ENCODE peak calls at places on chromosomes 2 and 18, in seven cellular contexts. One of them, this sample, is unnamed. For H3K4me1, the result is how much of the 10 kb centered on the place peaks cover.

GRCh38 chr2:204950695-204951094 is 405.4 kb downstream of the PARD3B start:
- DNase-seq in CD4-positive, alpha-beta memory T cell: no peak
- DNase-seq in BE2C: no peak
- DNase-seq in heart left ventricle: no peak
- DNase-seq in adipocyte: peak
- DNase-seq in ovary: no peak
- DNase-seq in SJSA1: peak
- DNase-seq in this sample: peak

GRCh38 chr2:220674033-220674432 is 898.1 kb downstream of the EPHA4 start:
- DNase-seq in heart left ventricle: no peak
- DNase-seq in ovary: no peak
- DNase-seq in adipocyte: no peak
- DNase-seq in BE2C: no peak
- DNase-seq in CD4-positive, alpha-beta memory T cell: no peak
- DNase-seq in SJSA1: no peak
- DNase-seq in this sample: no peak

GRCh38 chr2:196836440-196836839 is 27.3 kb upstream of the C2orf66 start:
- DNase-seq in CD4-positive, alpha-beta memory T cell: no peak
- DNase-seq in ovary: no peak
- DNase-seq in BE2C: no peak
- DNase-seq in heart left ventricle: no peak
- DNase-seq in SJSA1: no peak
- DNase-seq in adipocyte: peak
- DNase-seq in this sample: no peak

GRCh38 chr18:76979906-76980305 is 152.7 kb downstream of the MBP start:
- DNase-seq in SJSA1: no peak
- DNase-seq in BE2C: no peak
- DNase-seq in adipocyte: no peak
- DNase-seq in heart left ventricle: no peak
- DNase-seq in CD4-positive, alpha-beta memory T cell: no peak
- DNase-seq in ovary: no peak
- DNase-seq in this sample: no peak

GRCh38 chr2:24454258-24454657 is 36.8 kb upstream of the NCOA1 start:
- DNase-seq in heart left ventricle: no peak
- DNase-seq in ovary: no peak
- DNase-seq in SJSA1: peak
- DNase-seq in adipocyte: peak
- DNase-seq in BE2C: no peak
- DNase-seq in CD4-positive, alpha-beta memory T cell: no peak
- DNase-seq in this sample: no peak

GRCh38 chr2:44777542-44777941 is 164.0 kb upstream of the SIX3 start:
- DNase-seq in SJSA1: no peak
- DNase-seq in adipocyte: peak
- DNase-seq in ovary: no peak
- DNase-seq in CD4-positive, alpha-beta memory T cell: no peak
- DNase-seq in BE2C: no peak
- DNase-seq in heart left ventricle: no peak
- DNase-seq in this sample: peak

GRCh38 chr18:6056171-6056932 is 161.0 kb upstream of the TMEM200C start:
- DNase-seq in adipocyte: peak
- DNase-seq in CD4-positive, alpha-beta memory T cell: no peak
- DNase-seq in BE2C: no peak
- DNase-seq in SJSA1: peak
- DNase-seq in heart left ventricle: no peak
- DNase-seq in ovary: no peak
- DNase-seq in this sample: peak

GRCh38 chr2:190927257-190927656 is 46.6 kb downstream of the GLS start:
- DNase-seq in adipocyte: peak
- DNase-seq in SJSA1: no peak
- DNase-seq in heart left ventricle: no peak
- DNase-seq in CD4-positive, alpha-beta memory T cell: no peak
- DNase-seq in BE2C: no peak
- DNase-seq in ovary: no peak
- DNase-seq in this sample: peak

GRCh38 chr2:236744316-236745105 is 174.9 kb downstream of the ACKR3 start:
- DNase-seq in heart left ventricle: no peak
- DNase-seq in BE2C: no peak
- DNase-seq in SJSA1: peak
- DNase-seq in adipocyte: peak
- DNase-seq in ovary: no peak
- DNase-seq in CD4-positive, alpha-beta memory T cell: no peak
- DNase-seq in this sample: peak

GRCh38 chr2:30267161-30267568 is 35.8 kb downstream of the LBH start:
- DNase-seq in ovary: no peak
- DNase-seq in BE2C: no peak
- DNase-seq in heart left ventricle: no peak
- DNase-seq in adipocyte: no peak
- DNase-seq in CD4-positive, alpha-beta memory T cell: peak
- DNase-seq in SJSA1: no peak
- DNase-seq in this sample: no peak

GRCh38 chr2:176074919-176075425 is 8.8 kb downstream of the EVX2 start:
- DNase-seq in BE2C: no peak
- DNase-seq in CD4-positive, alpha-beta memory T cell: no peak
- DNase-seq in adipocyte: no peak
- DNase-seq in ovary: no peak
- DNase-seq in heart left ventricle: no peak
- DNase-seq in SJSA1: no peak
- DNase-seq in this sample: no peak

GRCh38 chr2:74020717-74021406 is 36.2 kb downstream of the TET3 start:
- DNase-seq in heart left ventricle: no peak
- DNase-seq in CD4-positive, alpha-beta memory T cell: no peak
- DNase-seq in ovary: no peak
- DNase-seq in BE2C: peak
- DNase-seq in SJSA1: no peak
- DNase-seq in adipocyte: no peak
- DNase-seq in this sample: no peak
- H3K4me1 ChIP-seq in heart left ventricle: under half
- H3K4me1 ChIP-seq in CD4-positive, alpha-beta memory T cell: under half
- H3K4me1 ChIP-seq in ovary: under half
- H3K4me1 ChIP-seq in BE2C: under half
- H3K4me1 ChIP-seq in SJSA1: under half
- H3K4me1 ChIP-seq in adipocyte: under half
- H3K4me1 ChIP-seq in this sample: under half

GRCh38 chr2:217927601-217928323 is 75.0 kb downstream of the TNS1 start:
- DNase-seq in CD4-positive, alpha-beta memory T cell: no peak
- DNase-seq in heart left ventricle: no peak
- DNase-seq in ovary: no peak
- DNase-seq in SJSA1: no peak
- DNase-seq in adipocyte: no peak
- DNase-seq in BE2C: no peak
- DNase-seq in this sample: peak

GRCh38 chr2:217929294-217929671 is 73.5 kb downstream of the TNS1 start:
- DNase-seq in ovary: no peak
- DNase-seq in SJSA1: no peak
- DNase-seq in CD4-positive, alpha-beta memory T cell: no peak
- DNase-seq in adipocyte: no peak
- DNase-seq in BE2C: no peak
- DNase-seq in heart left ventricle: no peak
- DNase-seq in this sample: peak

GRCh38 chr2:217926801-217927200 is 76.0 kb downstream of the TNS1 start:
- DNase-seq in heart left ventricle: no peak
- DNase-seq in ovary: no peak
- DNase-seq in BE2C: no peak
- DNase-seq in adipocyte: no peak
- DNase-seq in SJSA1: no peak
- DNase-seq in CD4-positive, alpha-beta memory T cell: no peak
- DNase-seq in this sample: peak

GRCh38 chr2:217929757-217930707 is 72.8 kb downstream of the TNS1 start:
- DNase-seq in ovary: no peak
- DNase-seq in heart left ventricle: peak
- DNase-seq in SJSA1: no peak
- DNase-seq in BE2C: no peak
- DNase-seq in adipocyte: peak
- DNase-seq in CD4-positive, alpha-beta memory T cell: no peak
- DNase-seq in this sample: peak

GRCh38 chr2:217928324-217929293 is 74.2 kb downstream of the TNS1 start:
- DNase-seq in SJSA1: no peak
- DNase-seq in CD4-positive, alpha-beta memory T cell: no peak
- DNase-seq in BE2C: no peak
- DNase-seq in heart left ventricle: peak
- DNase-seq in adipocyte: no peak
- DNase-seq in ovary: no peak
- DNase-seq in this sample: peak
- H3K4me3 ChIP-seq in SJSA1: no peak
- H3K4me3 ChIP-seq in CD4-positive, alpha-beta memory T cell: no peak
- H3K4me3 ChIP-seq in BE2C: no peak
- H3K4me3 ChIP-seq in heart left ventricle: no peak
- H3K4me3 ChIP-seq in adipocyte: no peak
- H3K4me3 ChIP-seq in ovary: no peak
- H3K4me3 ChIP-seq in this sample: no peak

DNA sequence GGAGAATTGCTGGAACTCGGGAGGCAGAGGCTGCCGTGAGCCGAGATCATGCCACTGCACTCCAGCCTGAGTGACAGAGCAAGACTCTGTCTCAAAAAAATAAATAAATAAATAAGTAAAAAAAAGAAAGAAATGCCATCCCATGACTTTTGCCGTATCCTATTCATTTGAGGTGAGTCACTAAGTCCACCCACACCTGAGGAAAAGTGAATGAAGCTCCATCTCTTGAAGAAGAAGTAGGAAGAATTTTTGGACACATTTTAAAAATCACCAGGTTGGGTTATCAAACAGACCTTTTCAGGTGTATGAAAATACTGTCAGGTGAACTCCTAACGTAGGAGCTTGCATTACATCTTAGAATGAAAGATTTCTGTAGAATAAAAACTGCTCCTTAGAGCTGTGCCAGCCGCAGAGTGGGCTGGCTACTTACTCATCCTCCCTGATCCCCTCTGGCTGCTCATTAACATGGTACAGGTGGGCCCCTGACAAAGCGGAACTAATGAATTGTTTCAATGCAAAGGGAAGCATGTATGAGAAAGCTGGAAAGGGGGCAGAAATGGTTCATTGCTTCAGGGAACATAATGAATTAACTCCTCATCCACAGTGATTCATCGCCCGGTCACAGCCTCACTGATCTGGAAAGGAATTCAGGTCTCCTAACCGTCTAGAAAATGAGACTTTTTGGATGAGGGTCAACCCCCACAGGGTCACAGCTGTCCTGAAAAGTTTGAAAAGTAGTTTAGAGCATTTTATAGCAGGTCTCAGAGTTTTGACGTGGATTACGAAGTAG is 191.3 kb downstream of the SPP2 start:
- DNase-seq in CD4-positive, alpha-beta memory T cell: no peak
- DNase-seq in adipocyte: peak
- DNase-seq in BE2C: peak
- DNase-seq in ovary: no peak
- DNase-seq in SJSA1: peak
- DNase-seq in heart left ventricle: no peak
- DNase-seq in this sample: peak
- H3K4me1 ChIP-seq in CD4-positive, alpha-beta memory T cell: under half
- H3K4me1 ChIP-seq in adipocyte: under half
- H3K4me1 ChIP-seq in BE2C: under half
- H3K4me1 ChIP-seq in ovary: under half
- H3K4me1 ChIP-seq in SJSA1: half or more
- H3K4me1 ChIP-seq in heart left ventricle: under half
- H3K4me1 ChIP-seq in this sample: under half

GRCh38 chr2:85577386-85578242 is at the start of gene VAMP8:
- DNase-seq in adipocyte: no peak
- DNase-seq in ovary: no peak
- DNase-seq in heart left ventricle: no peak
- DNase-seq in CD4-positive, alpha-beta memory T cell: peak
- DNase-seq in SJSA1: no peak
- DNase-seq in BE2C: no peak
- DNase-seq in this sample: peak

GRCh38 chr2:85579266-85579935 is 2.0 kb downstream of the VAMP8 start:
- DNase-seq in CD4-positive, alpha-beta memory T cell: no peak
- DNase-seq in ovary: no peak
- DNase-seq in heart left ventricle: no peak
- DNase-seq in SJSA1: no peak
- DNase-seq in adipocyte: no peak
- DNase-seq in BE2C: no peak
- DNase-seq in this sample: peak

GRCh38 chr2:85580206-85580605 is 2.8 kb downstream of the VAMP8 start:
- DNase-seq in adipocyte: no peak
- DNase-seq in heart left ventricle: no peak
- DNase-seq in CD4-positive, alpha-beta memory T cell: no peak
- DNase-seq in ovary: no peak
- DNase-seq in BE2C: no peak
- DNase-seq in SJSA1: no peak
- DNase-seq in this sample: peak

GRCh38 chr2:85577063-85577385 is 362 bp upstream of the VAMP8 start:
- DNase-seq in BE2C: no peak
- DNase-seq in SJSA1: no peak
- DNase-seq in ovary: no peak
- DNase-seq in CD4-positive, alpha-beta memory T cell: no peak
- DNase-seq in adipocyte: no peak
- DNase-seq in heart left ventricle: no peak
- DNase-seq in this sample: no peak

DNA sequence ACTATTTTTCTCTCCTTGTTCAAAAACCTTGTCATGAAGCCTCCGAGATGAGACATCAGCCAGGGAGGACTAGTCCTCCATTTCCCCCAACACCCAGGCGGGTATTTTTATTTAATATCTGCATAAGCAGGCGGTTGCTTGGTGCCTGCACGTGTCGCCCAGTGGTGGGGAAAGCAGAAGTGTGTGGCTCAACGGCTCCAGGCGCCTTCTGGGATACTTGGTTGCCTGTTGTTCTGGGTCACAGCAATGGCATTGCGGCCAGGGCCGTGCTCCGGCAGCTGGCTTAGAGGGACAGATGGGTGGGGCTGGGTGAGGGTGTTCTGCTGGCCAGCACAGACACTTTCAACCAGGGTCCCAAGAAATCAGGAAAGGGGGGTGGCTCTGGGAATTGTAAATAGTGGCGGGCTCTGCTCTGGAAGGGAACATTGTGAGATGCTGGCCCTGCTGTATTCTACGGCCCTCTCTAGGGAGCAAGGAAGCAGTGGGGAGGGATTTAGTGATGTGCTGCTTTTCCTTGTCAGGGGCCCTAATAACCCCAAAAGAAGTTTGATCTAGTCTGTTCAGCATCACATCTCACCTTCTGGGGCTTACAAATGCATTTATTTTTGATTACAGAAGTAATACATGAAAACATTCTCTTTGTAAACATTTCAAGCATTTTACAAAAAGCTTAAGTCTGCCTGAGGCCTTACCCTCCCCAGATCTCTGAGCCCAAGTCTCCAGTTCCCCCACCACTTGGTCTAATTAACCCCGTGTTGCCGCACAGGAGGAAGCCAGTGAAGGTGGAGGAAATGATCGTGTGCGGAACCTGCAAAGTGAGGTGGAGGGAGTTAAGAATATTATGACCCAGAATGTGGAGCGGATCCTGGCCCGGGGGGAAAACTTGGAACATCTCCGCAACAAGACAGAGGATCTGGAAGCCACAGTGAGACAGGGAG is 1.1 kb downstream of the VAMP8 start:
- DNase-seq in ovary: no peak
- DNase-seq in adipocyte: no peak
- DNase-seq in heart left ventricle: peak
- DNase-seq in BE2C: no peak
- DNase-seq in SJSA1: no peak
- DNase-seq in CD4-positive, alpha-beta memory T cell: peak
- DNase-seq in this sample: peak
- H3K4me3 ChIP-seq in ovary: peak
- H3K4me3 ChIP-seq in adipocyte: no peak
- H3K4me3 ChIP-seq in heart left ventricle: no peak
- H3K4me3 ChIP-seq in BE2C: no peak
- H3K4me3 ChIP-seq in SJSA1: no peak
- H3K4me3 ChIP-seq in CD4-positive, alpha-beta memory T cell: peak
- H3K4me3 ChIP-seq in this sample: no peak

This sample was measured in osteoblast.